ENCODE peak calls at places on chromosomes 13 and 19, in four cellular contexts. X, G, K and F are unnamed samples.

GRCh38 chr13:79917628-79918027 is 423.3 kb downstream of the SPRY2 start:
- DNase-seq in X (no peak), G (no peak), K (no peak), F (no peak)

GRCh38 chr13:106636492-106636891 is 68.6 kb upstream of the ARGLU1 start:
- DNase-seq in X (no peak), G (no peak), K (no peak), F (no peak)

GRCh38 chr13:94657167-94657566 is 55.2 kb downstream of the SOX21 start:
- DNase-seq in X (peak; percentile 33), G (no peak), K (no peak), F (no peak)

GRCh38 chr13:42110410-42111155 is 62.1 kb downstream of the DGKH start:
- DNase-seq in X (peak; percentile 83), G (peak; percentile 18), K (peak; percentile 16), F (no peak)

GRCh38 chr19:7904074-7905020 is 670 bp downstream of the MAP2K7 start:
- DNase-seq in X (no peak), G (peak; percentile 64), K (peak; percentile 38), F (no peak)

GRCh38 chr19:29367701-29368306 is 154.9 kb upstream of the UQCRFS1 start:
- DNase-seq in X (no peak), G (no peak), K (no peak), F (no peak)

GRCh38 chr13:77176350-77176749 is 149.4 kb upstream of the FBXL3 start:
- DNase-seq in X (peak; percentile 27), G (no peak), K (no peak), F (no peak)

GRCh38 chr13:37429976-37430375 is 168.6 kb downstream of the POSTN start:
- DNase-seq in X (no peak), G (no peak), K (no peak), F (no peak)

GRCh38 chr13:30572859-30573275 is 44.9 kb upstream of the USPL1 start:
- DNase-seq in X (peak; percentile 39), G (peak; percentile 15), K (no peak), F (no peak)

GRCh38 chr13:97125810-97126738 is 96.1 kb upstream of the MBNL2 start:
- DNase-seq in X (peak; percentile 61), G (peak; percentile 26), K (no peak), F (no peak)

GRCh38 chr13:32042567-32042966 is 11.0 kb downstream of the FRY start:
- DNase-seq in X (no peak), G (no peak), K (no peak), F (no peak)

GRCh38 chr13:44132710-44133109 is 240.9 kb upstream of the SERP2 start:
- DNase-seq in X (peak; percentile 53), G (no peak), K (no peak), F (no peak)

GRCh38 chr13:112744306-112745021 is 54.6 kb downstream of the ATP11A start:
- DNase-seq in X (no peak), G (no peak), K (no peak), F (no peak)

GRCh38 chr13:29547135-29547534 is 48.4 kb downstream of the SLC7A1 start:
- DNase-seq in X (no peak), G (no peak), K (no peak), F (no peak)

GRCh38 chr19:18605546-18606280 is 886 bp downstream of the CRLF1 start:
- DNase-seq in X (no peak), G (no peak), K (no peak), F (no peak)

GRCh38 chr13:27401210-27401609 is 23.2 kb upstream of the GTF3A start:
- DNase-seq in X (peak; percentile 68), G (no peak), K (no peak), F (no peak)

GRCh38 chr13:110371550-110372465 is 64.7 kb downstream of the COL4A2 start:
- DNase-seq in X (no peak), G (no peak), K (no peak), F (no peak)

GRCh38 chr13:113562085-113562749 is 22.3 kb upstream of the TFDP1 start:
- DNase-seq in X (peak; percentile 59), G (peak; percentile 41), K (peak; percentile 17), F (peak; percentile 58)

GRCh38 chr13:42478531-42479156 is 95.3 kb upstream of the TNFSF11 start:
- DNase-seq in X (peak; percentile 53), G (no peak), K (no peak), F (peak; percentile 31)

GRCh38 chr19:15464394-15465385 is at the start of gene RASAL3:
- DNase-seq in X (no peak), G (no peak), K (peak; percentile 49), F (no peak)

GRCh38 chr13:47869780-47870179 is 131.3 kb downstream of the SUCLA2 start:
- DNase-seq in X (no peak), G (no peak), K (no peak), F (no peak)